ENCODE peak calls at places on chromosomes 13 and 19, in six cellular contexts. J, Y, N, D, U and H are unnamed samples.
A peak's percentile ranks its signal among the peaks of the same experiment; 100 is the strongest.

GRCh38 chr13:111893607-111894443 is 173.1 kb upstream of the SOX1 start:
- DNase-seq in Y (peak; percentile 48), U (no peak), D (no peak), J (peak; percentile 73), N (no peak), H (peak; percentile 55)

GRCh38 chr19:38255759-38256052 is 468 bp downstream of the PPP1R14A start:
- DNase-seq in Y (peak; percentile 63), U (no peak), J (peak; percentile 46), D (no peak), N (peak; percentile 35), H (no peak)

GRCh38 chr19:40357655-40358054 is 9.2 kb downstream of the PLD3 start:
- DNase-seq in J (no peak), Y (no peak), D (no peak), N (no peak), U (no peak), H (no peak)

GRCh38 chr13:94033098-94033497 is 446.4 kb downstream of the DCT start:
- DNase-seq in J (no peak), D (no peak), Y (no peak), U (no peak), N (no peak), H (no peak)

GRCh38 chr13:108985166-108985565 is 355.8 kb downstream of the MYO16 start:
- DNase-seq in Y (no peak), D (no peak), U (no peak), N (no peak), J (no peak), H (no peak)

GRCh38 chr19:8079988-8080387 is 27.4 kb downstream of the CCL25 start:
- DNase-seq in J (no peak), D (no peak), N (no peak), U (no peak), Y (no peak), H (no peak)

GRCh38 chr19:19597809-19598306 is 20.6 kb downstream of the PBX4 start:
- DNase-seq in N (no peak), D (no peak), Y (no peak), J (no peak), U (peak; percentile 80), H (no peak)

GRCh38 chr19:43664008-43664407 is 6.0 kb downstream of the PLAUR start:
- DNase-seq in J (no peak), Y (no peak), N (no peak), D (no peak), U (no peak), H (no peak)

GRCh38 chr13:69300131-69300530 is 807.5 kb upstream of the ATXN8OS start:
- DNase-seq in N (no peak), D (no peak), Y (no peak), J (no peak), U (no peak), H (no peak)

GRCh38 chr13:91359566-91359965 is 12.1 kb downstream of the MIR17HG start:
- DNase-seq in D (no peak), J (no peak), U (no peak), Y (no peak), N (no peak), H (no peak)

GRCh38 chr19:15184776-15185175 is 16.0 kb downstream of the NOTCH3 start:
- DNase-seq in D (no peak), N (no peak), Y (no peak), U (no peak), J (no peak), H (no peak)

GRCh38 chr19:16066611-16067104 is 9.6 kb upstream of the TPM4 start:
- DNase-seq in U (no peak), J (no peak), D (peak; percentile 75), Y (no peak), N (no peak), H (no peak)

GRCh38 chr19:38004505-38005223 is 97.7 kb downstream of the SIPA1L3 start:
- DNase-seq in N (peak; percentile 88), U (peak; percentile 73), Y (peak; percentile 86), D (peak; percentile 83), J (peak; percentile 92), H (peak; percentile 63)

GRCh38 chr19:47228937-47229673 is 1.9 kb downstream of the BBC3 start:
- DNase-seq in D (no peak), N (no peak), J (peak; percentile 40), U (peak; percentile 38), Y (no peak), H (no peak)

GRCh38 chr19:18044825-18045304 is 36.9 kb downstream of the ARRDC2 start:
- DNase-seq in N (peak; percentile 87), D (peak; percentile 43), Y (peak; percentile 23), U (peak; percentile 83), J (peak; percentile 28), H (peak; percentile 28)

GRCh38 chr13:89097994-89098393 is 1426.8 kb downstream of the SLITRK5 start:
- DNase-seq in J (no peak), N (no peak), U (no peak), D (no peak), Y (no peak), H (no peak)

GRCh38 chr19:17648786-17649185 is 39.4 kb downstream of the UNC13A start:
- DNase-seq in U (no peak), N (no peak), J (no peak), D (no peak), Y (no peak), H (no peak)

GRCh38 chr13:109479991-109480696 is 306.2 kb downstream of the IRS2 start:
- DNase-seq in Y (no peak), N (no peak), J (no peak), U (no peak), D (no peak), H (no peak)

GRCh38 chr13:76882431-76882830 is 3.8 kb downstream of the KCTD12 start:
- DNase-seq in N (peak; percentile 34), J (no peak), U (peak; percentile 9), Y (no peak), D (no peak), H (no peak)

GRCh38 chr19:6736917-6737283 is 480 bp downstream of the GPR108 start:
- DNase-seq in Y (no peak), N (no peak), U (no peak), D (no peak), J (no peak), H (no peak)

GRCh38 chr19:7815325-7815724 is 14.7 kb upstream of the EVI5L start:
- DNase-seq in U (peak; percentile 61), J (no peak), D (no peak), N (no peak), Y (no peak), H (no peak)

GRCh38 chr19:55697069-55697440 is 22.0 kb downstream of the EPN1 start:
- DNase-seq in U (no peak), J (no peak), N (no peak), D (no peak), Y (no peak), H (no peak)

GRCh38 chr19:34383599-34383998 is 18.6 kb downstream of the GPI start:
- DNase-seq in Y (no peak), U (no peak), N (no peak), J (no peak), D (no peak), H (no peak)

GRCh38 chr13:87677334-87678234 is 6.4 kb downstream of the SLITRK5 start:
- DNase-seq in U (no peak), J (peak; percentile 82), D (no peak), N (no peak), Y (peak; percentile 65), H (peak; percentile 67)

GRCh38 chr13:74128171-74128767 is 5.9 kb downstream of the KLF12 start:
- DNase-seq in Y (no peak), D (no peak), U (no peak), N (no peak), J (no peak), H (peak; percentile 36)

GRCh38 chr19:1364070-1364719 is 19.5 kb upstream of the NDUFS7 start:
- DNase-seq in N (no peak), D (no peak), U (no peak), Y (no peak), J (no peak), H (no peak)
- TF ChIP-seq CTCF in N (no peak), D (peak; percentile 18), U (peak; percentile 21), Y (peak; percentile 57), J (peak; percentile 21), H (peak; percentile 32)

DNA sequence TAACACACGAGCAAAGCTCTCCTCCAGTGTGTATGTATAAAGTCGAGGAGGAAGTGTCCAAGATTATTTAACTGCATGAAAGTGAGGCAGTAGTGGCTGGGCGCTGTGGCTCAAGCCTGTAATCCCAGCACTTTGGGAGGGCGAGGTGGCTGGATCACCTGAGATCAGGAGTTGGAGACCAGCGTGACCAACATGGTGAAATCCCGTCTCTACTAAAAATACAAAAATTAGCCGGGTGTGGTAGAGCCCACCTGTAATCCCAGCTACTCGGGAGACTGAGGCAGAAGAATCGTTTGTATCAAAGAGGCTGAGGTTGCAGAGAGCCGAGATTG is 1.2 kb upstream of the ZNF20 start:
- DNase-seq in J (no peak), D (no peak), U (no peak), Y (no peak), N (no peak), H (no peak)
- TF ChIP-seq CTCF in J (no peak), D (no peak), U (no peak), Y (peak; percentile 51), N (no peak), H (no peak)

GRCh38 chr13:21671793-21672680 is 1.2 kb downstream of the FGF9 start:
- DNase-seq in D (no peak), Y (peak; percentile 45), U (no peak), N (no peak), J (peak; percentile 18), H (peak; percentile 17)

GRCh38 chr13:21670006-21670882 is 629 bp upstream of the FGF9 start:
- DNase-seq in J (peak; percentile 87), U (peak; percentile 76), D (peak; percentile 71), Y (peak; percentile 76), N (peak; percentile 66), H (peak; percentile 83)

GRCh38 chr13:21668665-21669599 is 1.9 kb upstream of the FGF9 start:
- DNase-seq in J (peak; percentile 60), N (no peak), D (no peak), U (no peak), Y (peak; percentile 56), H (peak; percentile 50)

GRCh38 chr13:21672811-21673591 is 2.1 kb downstream of the FGF9 start:
- DNase-seq in D (no peak), J (peak; percentile 20), N (no peak), Y (no peak), U (no peak), H (peak; percentile 18)

GRCh38 chr13:21670883-21671792 is at the start of gene FGF9:
- DNase-seq in J (peak; percentile 96), N (peak; percentile 78), U (peak; percentile 90), Y (peak; percentile 86), D (peak; percentile 76), H (peak; percentile 82)
- TF ChIP-seq CTCF in J (peak; percentile 23), N (peak; percentile 22), U (no peak), Y (no peak), D (no peak), H (no peak)

DNA sequence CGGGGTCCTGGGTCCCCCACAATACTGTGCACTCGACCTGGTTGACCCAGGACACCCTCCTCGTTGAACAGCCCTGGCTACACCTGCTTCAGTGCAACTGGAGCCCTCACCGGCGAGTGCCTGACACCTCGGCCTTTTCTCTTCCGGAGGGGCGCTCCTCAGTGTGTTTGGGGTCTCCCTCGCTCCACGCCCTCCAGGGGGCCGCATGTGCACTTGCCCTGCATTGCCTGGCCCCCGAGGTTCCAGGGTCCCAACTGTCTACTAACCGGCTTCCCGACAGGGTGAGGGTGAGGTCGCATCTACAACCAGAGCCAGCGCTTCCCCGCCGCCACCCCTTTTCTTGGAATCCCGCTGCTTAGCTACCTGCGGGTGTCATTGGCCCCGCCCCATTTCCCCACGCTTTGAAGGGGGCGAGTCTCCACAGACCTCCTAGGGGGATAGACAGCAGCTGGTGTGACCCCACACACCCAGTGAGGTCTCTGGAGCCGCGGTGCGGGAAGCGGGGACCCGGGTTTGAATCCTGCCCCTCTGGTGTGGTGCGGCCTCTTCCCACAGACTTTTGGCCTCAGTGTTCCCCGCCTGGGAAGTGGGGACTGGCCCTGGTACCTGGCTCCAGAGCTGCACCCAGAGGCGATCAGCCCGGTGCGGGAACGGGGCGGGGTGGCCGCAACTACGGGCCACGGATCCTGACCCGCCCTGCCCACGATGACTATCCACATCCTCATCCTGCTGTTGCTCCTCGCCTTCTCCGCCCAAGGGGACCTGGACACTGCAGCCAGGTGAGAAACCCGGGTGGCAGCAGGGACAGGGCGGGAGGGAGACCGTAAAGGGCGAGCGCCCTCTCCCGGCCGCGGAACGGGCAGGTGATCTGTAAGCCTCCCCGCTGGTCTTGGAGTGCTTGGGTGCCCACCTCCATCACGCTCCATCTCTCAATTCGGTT is at the start of gene ADM5:
- DNase-seq in Y (peak; percentile 78), J (peak; percentile 56), D (no peak), U (no peak), N (peak; percentile 58), H (peak; percentile 61)
- TF ChIP-seq CTCF in Y (peak; percentile 69), J (peak; percentile 58), D (no peak), U (peak; percentile 38), N (peak; percentile 39), H (peak; percentile 45)